ENCODE peak calls at places on chromosome 2, in ten cellular contexts. P, X, Z, G, L, Q, E, V, A and U are unnamed samples.

GRCh38 chr2:160368988-160369935 is 124.3 kb downstream of the RBMS1 start:
- DNase-seq in E (no peak), L (no peak), Q (no peak), X (no peak), P (peak), Z (peak), A (no peak), G (no peak), V (peak), U (no peak)

GRCh38 chr2:24411488-24412146 is 51.3 kb upstream of the ITSN2 start:
- DNase-seq in Q (no peak), Z (no peak), A (no peak), L (no peak), V (no peak), E (no peak), G (no peak), P (no peak), X (no peak), U (no peak)

GRCh38 chr2:186590538-186591441 is 934 bp downstream of the ITGAV start:
- DNase-seq in G (peak), Q (no peak), P (peak), X (peak), E (peak), V (no peak), Z (peak), L (peak), A (no peak), U (no peak)

GRCh38 chr2:98387478-98387877 is 41.2 kb downstream of the CNGA3 start:
- DNase-seq in X (no peak), Q (no peak), P (no peak), L (no peak), Z (no peak), E (no peak), V (no peak), A (no peak), G (no peak), U (no peak)

GRCh38 chr2:219350938-219351280 is 18.4 kb upstream of the RESP18 start:
- DNase-seq in G (no peak), E (no peak), X (no peak), V (no peak), P (no peak), A (no peak), Q (no peak), Z (no peak), L (no peak), U (peak)

GRCh38 chr2:241256168-241256545 is 59.3 kb downstream of the HDLBP start:
- DNase-seq in E (no peak), G (no peak), Z (no peak), P (no peak), A (no peak), L (no peak), V (no peak), X (no peak), Q (no peak), U (no peak)

GRCh38 chr2:174802459-174802858 is 38.2 kb upstream of the CHRNA1 start:
- DNase-seq in L (no peak), E (no peak), A (no peak), P (no peak), Q (no peak), G (no peak), Z (peak), X (no peak), V (no peak), U (no peak)

GRCh38 chr2:127665267-127665893 is 9.9 kb downstream of the LIMS2 start:
- DNase-seq in A (no peak), G (no peak), X (no peak), P (no peak), V (no peak), E (no peak), Z (no peak), L (no peak), Q (no peak), U (no peak)

GRCh38 chr2:121335294-121336290 is 50.6 kb upstream of the TFCP2L1 start:
- DNase-seq in V (no peak), X (no peak), P (no peak), A (no peak), G (peak), L (no peak), Z (no peak), E (peak), Q (peak), U (no peak)

GRCh38 chr2:46849741-46850474 is 65.7 kb downstream of the MCFD2 start:
- DNase-seq in G (peak), X (no peak), E (no peak), L (peak), Q (peak), Z (peak), P (peak), A (no peak), V (no peak), U (no peak)

GRCh38 chr2:134292514-134292913 is 38.6 kb downstream of the MGAT5 start:
- DNase-seq in A (no peak), L (no peak), V (no peak), Q (no peak), Z (no peak), E (no peak), G (no peak), P (no peak), X (no peak), U (no peak)

GRCh38 chr2:88481937-88482336 is 29.4 kb upstream of the FOXI3 start:
- DNase-seq in P (no peak), Z (peak), A (no peak), V (no peak), G (no peak), E (peak), X (no peak), L (peak), Q (no peak), U (no peak)